ENCODE peak calls at places on chromosome 9, in seven cellular contexts. One of them, this sample, is unnamed.

GRCh38 chr9:98627291-98627690 is 81.4 kb downstream of the GABBR2 start:
- DNase-seq in posterior vena cava: no peak
- DNase-seq in NCI-H1105 treated with DMSO at 0.1 percent for 48 hours: no peak
- DNase-seq in psoas muscle: no peak
- DNase-seq in NCI-H2171: no peak
- DNase-seq in WERI-Rb-1: no peak
- DNase-seq in adrenal gland: no peak
- DNase-seq in this sample: no peak

GRCh38 chr9:9498147-9498546 is 1114.7 kb downstream of the PTPRD start:
- DNase-seq in posterior vena cava: no peak
- DNase-seq in NCI-H1105 treated with DMSO at 0.1 percent for 48 hours: no peak
- DNase-seq in psoas muscle: no peak
- DNase-seq in NCI-H2171: no peak
- DNase-seq in WERI-Rb-1: no peak
- DNase-seq in adrenal gland: no peak
- DNase-seq in this sample: no peak

GRCh38 chr9:84669293-84670105 is at the start of gene NTRK2:
- DNase-seq in posterior vena cava: peak
- DNase-seq in NCI-H1105 treated with DMSO at 0.1 percent for 48 hours: peak
- DNase-seq in psoas muscle: peak
- DNase-seq in NCI-H2171: no peak
- DNase-seq in WERI-Rb-1: no peak
- DNase-seq in adrenal gland: no peak
- DNase-seq in this sample: no peak

GRCh38 chr9:84823426-84824271 is 154.1 kb downstream of the NTRK2 start:
- DNase-seq in posterior vena cava: no peak
- DNase-seq in NCI-H1105 treated with DMSO at 0.1 percent for 48 hours: peak
- DNase-seq in psoas muscle: no peak
- DNase-seq in NCI-H2171: no peak
- DNase-seq in WERI-Rb-1: no peak
- DNase-seq in adrenal gland: no peak
- DNase-seq in this sample: no peak

GRCh38 chr9:116861321-116861720 is 174.2 kb downstream of the TRIM32 start:
- DNase-seq in posterior vena cava: no peak
- DNase-seq in NCI-H1105 treated with DMSO at 0.1 percent for 48 hours: no peak
- DNase-seq in psoas muscle: no peak
- DNase-seq in NCI-H2171: no peak
- DNase-seq in WERI-Rb-1: no peak
- DNase-seq in adrenal gland: no peak
- DNase-seq in this sample: no peak

GRCh38 chr9:128393171-128393761 is 22.1 kb downstream of the URM1 start:
- DNase-seq in posterior vena cava: no peak
- DNase-seq in NCI-H1105 treated with DMSO at 0.1 percent for 48 hours: no peak
- DNase-seq in psoas muscle: no peak
- DNase-seq in NCI-H2171: no peak
- DNase-seq in WERI-Rb-1: no peak
- DNase-seq in adrenal gland: no peak
- DNase-seq in this sample: no peak

GRCh38 chr9:72925126-72925810 is 27.6 kb downstream of the ALDH1A1 start:
- DNase-seq in posterior vena cava: no peak
- DNase-seq in NCI-H1105 treated with DMSO at 0.1 percent for 48 hours: no peak
- DNase-seq in psoas muscle: no peak
- DNase-seq in NCI-H2171: no peak
- DNase-seq in WERI-Rb-1: no peak
- DNase-seq in adrenal gland: no peak
- DNase-seq in this sample: no peak

GRCh38 chr9:81103597-81104471 is 585.5 kb downstream of the TLE1 start:
- DNase-seq in posterior vena cava: no peak
- DNase-seq in NCI-H1105 treated with DMSO at 0.1 percent for 48 hours: no peak
- DNase-seq in psoas muscle: no peak
- DNase-seq in NCI-H2171: no peak
- DNase-seq in WERI-Rb-1: no peak
- DNase-seq in adrenal gland: no peak
- DNase-seq in this sample: no peak

GRCh38 chr9:84969084-84969483 is 299.6 kb downstream of the NTRK2 start:
- DNase-seq in posterior vena cava: no peak
- DNase-seq in NCI-H1105 treated with DMSO at 0.1 percent for 48 hours: no peak
- DNase-seq in psoas muscle: no peak
- DNase-seq in NCI-H2171: no peak
- DNase-seq in WERI-Rb-1: no peak
- DNase-seq in adrenal gland: no peak
- DNase-seq in this sample: no peak

This sample was measured in naive thymus-derived CD8-positive, alpha-beta T cell.